ENCODE peak calls at places on chromosome 9, in five cellular contexts. J, Z, P, L and D are unnamed samples. For H3K9me3, the result is how much of the 10 kb centered on the place peaks cover.

GRCh38 chr9:131809941-131810344 is 70.1 kb upstream of the RAPGEF1 start:
- DNase-seq in J (no peak), Z (peak), P (no peak), L (no peak), D (no peak)

GRCh38 chr9:89455356-89455824 is 42.5 kb downstream of the SEMA4D start:
- DNase-seq in J (peak), Z (no peak), P (peak), L (no peak), D (no peak)

GRCh38 chr9:35073276-35073607 is 817 bp upstream of the VCP start:
- DNase-seq in J (no peak), Z (peak), P (no peak), L (no peak), D (no peak)

GRCh38 chr9:97561501-97561900 is 60.0 kb downstream of the TMOD1 start:
- DNase-seq in J (no peak), Z (no peak), P (no peak), L (no peak), D (no peak)

GRCh38 chr9:38744484-38744883 is 24.6 kb upstream of the FAM240B start:
- DNase-seq in J (no peak), Z (no peak), P (no peak), L (no peak), D (no peak)

GRCh38 chr9:107266624-107267369 is 16.3 kb upstream of the RAD23B start:
- DNase-seq in J (no peak), Z (no peak), P (no peak), L (no peak), D (no peak)

GRCh38 chr9:73151653-73152382 is at the start of gene ANXA1:
- DNase-seq in J (peak), Z (peak), P (peak), L (no peak), D (no peak)

GRCh38 chr9:97820373-97820772 is 32.7 kb upstream of the FOXE1 start:
- DNase-seq in J (no peak), Z (no peak), P (no peak), L (no peak), D (no peak)

GRCh38 chr9:130043654-130044623 is 950 bp upstream of the FNBP1 start:
- DNase-seq in J (no peak), Z (peak), P (no peak), L (peak), D (no peak)

GRCh38 chr9:38127271-38127839 is 58.3 kb upstream of the SHB start:
- DNase-seq in J (no peak), Z (peak), P (no peak), L (no peak), D (no peak)

GRCh38 chr9:37667706-37668672 is 17.2 kb downstream of the FRMPD1 start:
- DNase-seq in J (no peak), Z (no peak), P (no peak), L (no peak), D (no peak)

GRCh38 chr9:38079410-38080105 is 10.5 kb upstream of the SHB start:
- DNase-seq in J (no peak), Z (peak), P (no peak), L (no peak), D (no peak)

GRCh38 chr9:114869845-114870244 is 60.5 kb downstream of the TNFSF8 start:
- DNase-seq in J (peak), Z (no peak), P (peak), L (no peak), D (no peak)

GRCh38 chr9:133282454-133283238 is 7.6 kb upstream of the ABO start:
- DNase-seq in J (no peak), Z (no peak), P (no peak), L (no peak), D (no peak)

GRCh38 chr9:111542497-111543254 is 17.7 kb downstream of the ZNF483 start:
- DNase-seq in J (no peak), Z (no peak), P (no peak), L (no peak), D (no peak)
- H3K9me3 ChIP-seq in J (half or more), Z (half or more), P (under half), L (half or more), D (under half)

DNA sequence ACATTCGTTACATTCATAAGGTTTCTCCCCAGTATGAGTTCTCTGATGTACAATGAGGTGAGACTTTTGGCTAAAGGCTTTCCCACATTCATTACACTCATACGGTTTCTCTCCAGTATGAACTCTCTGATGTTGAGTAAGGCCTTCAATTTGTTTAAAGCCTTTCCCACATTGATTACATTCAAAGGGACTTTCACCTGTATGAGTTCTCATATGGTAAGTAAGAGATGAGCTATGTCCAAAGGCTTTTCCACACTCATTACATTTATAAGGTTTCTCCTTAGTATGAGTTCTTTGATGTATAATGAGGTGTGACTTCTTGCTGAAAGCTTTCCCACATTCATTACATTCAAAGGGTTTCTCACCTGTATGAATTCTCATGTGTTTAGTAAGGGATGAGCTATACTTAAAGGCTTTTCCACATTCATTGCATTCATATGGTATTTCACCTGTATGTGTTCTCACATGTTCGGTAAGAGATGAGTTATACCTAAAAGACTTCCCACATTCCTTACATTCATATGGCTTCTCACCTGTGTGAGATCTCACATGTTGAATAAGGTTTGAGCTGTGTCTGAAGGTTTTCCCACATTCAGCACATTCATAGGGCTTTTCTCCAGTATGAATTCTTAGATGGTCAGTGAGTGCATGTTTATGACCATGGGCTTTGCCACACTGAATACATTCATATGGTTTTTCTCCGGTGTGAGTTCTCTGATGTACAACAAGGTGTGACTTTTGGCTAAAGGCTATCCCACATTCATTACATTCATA is 13.5 kb downstream of the ZFP37 start:
- DNase-seq in J (no peak), Z (no peak), P (no peak), L (no peak), D (no peak)
- H3K9me3 ChIP-seq in J (half or more), Z (half or more), P (under half), L (half or more), D (under half)

GRCh38 chr9:5144217-5144616 is 41.2 kb downstream of the INSL6 start:
- DNase-seq in J (no peak), Z (no peak), P (no peak), L (no peak), D (no peak)

GRCh38 chr9:5140151-5140550 is 45.3 kb downstream of the INSL6 start:
- DNase-seq in J (no peak), Z (peak), P (no peak), L (no peak), D (no peak)
- H3K9me3 ChIP-seq in J (under half), Z (under half), P (under half), L (under half), D (under half)

GRCh38 chr9:92846662-92847145 is 31.1 kb downstream of the ZNF484 start:
- DNase-seq in J (no peak), Z (no peak), P (no peak), L (no peak), D (no peak)

DNA sequence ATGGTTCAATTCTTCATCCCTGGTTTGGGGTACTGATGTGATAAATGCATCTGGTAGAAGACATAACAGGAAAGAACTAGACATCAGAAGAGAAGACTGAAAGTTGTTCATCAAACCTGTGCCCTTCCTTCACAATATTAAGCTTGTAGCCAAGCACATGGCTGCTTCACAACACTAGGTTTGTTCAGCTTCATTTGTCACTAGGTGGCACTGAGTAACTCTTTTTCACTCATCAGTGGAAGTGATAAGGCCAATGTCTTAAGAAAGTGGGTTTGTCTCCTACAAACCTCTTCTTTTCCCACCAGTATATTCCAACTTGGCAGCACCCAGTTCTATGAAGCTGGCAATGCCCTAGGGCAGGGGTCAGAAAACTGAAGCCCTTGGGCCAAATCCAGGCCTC is 26.9 kb downstream of the ZNF484 start:
- DNase-seq in J (no peak), Z (no peak), P (peak), L (no peak), D (no peak)
- H3K9me3 ChIP-seq in J (under half), Z (under half), P (under half), L (under half), D (under half)

GRCh38 chr9:92696619-92697018 is 26.7 kb upstream of the IPPK start:
- DNase-seq in J (no peak), Z (no peak), P (no peak), L (no peak), D (no peak)
- H3K9me3 ChIP-seq in J (under half), Z (under half), P (under half), L (under half), D (under half)

GRCh38 chr9:74245871-74246552 is 251.1 kb upstream of the RORB start:
- DNase-seq in J (peak), Z (no peak), P (no peak), L (no peak), D (no peak)
- H3K9me3 ChIP-seq in J (under half), Z (under half), P (under half), L (under half), D (under half)

GRCh38 chr9:120306561-120306960 is 273.4 kb downstream of the CDK5RAP2 start:
- DNase-seq in J (no peak), Z (no peak), P (no peak), L (no peak), D (no peak)

GRCh38 chr9:120310035-120310434 is 269.9 kb downstream of the CDK5RAP2 start:
- DNase-seq in J (no peak), Z (no peak), P (no peak), L (no peak), D (no peak)

GRCh38 chr9:120307599-120307998 is 272.4 kb downstream of the CDK5RAP2 start:
- DNase-seq in J (no peak), Z (no peak), P (no peak), L (no peak), D (no peak)

GRCh38 chr9:120306088-120306487 is 273.9 kb downstream of the CDK5RAP2 start:
- DNase-seq in J (no peak), Z (no peak), P (no peak), L (no peak), D (no peak)

GRCh38 chr9:120308495-120308894 is 271.5 kb downstream of the CDK5RAP2 start:
- DNase-seq in J (no peak), Z (no peak), P (no peak), L (no peak), D (no peak)
- H3K9me3 ChIP-seq in J (under half), Z (under half), P (under half), L (under half), D (under half)